ENCODE peak calls at places on chromosomes 3 and 15, in four cellular contexts. O is HepG2, P is K562, F is H1. S is an unnamed sample.
A peak's percentile ranks its signal among the peaks of the same experiment; 100 is the strongest.

GRCh38 chr15:68626283-68626682 is 47.5 kb downstream of the CORO2B start:
- DNase-seq in O (no peak), P (no peak), F (no peak), S (no peak)

GRCh38 chr3:47002490-47003410 is 23.3 kb downstream of the NBEAL2 start:
- DNase-seq in O (no peak), P (peak; percentile 68), F (peak; percentile 91), S (no peak)

GRCh38 chr3:31041161-31041978 is 146.9 kb upstream of the GADL1 start:
- DNase-seq in O (peak; percentile 25), P (no peak), F (no peak), S (peak; percentile 21)

GRCh38 chr3:145383416-145383815 is 777.6 kb downstream of the PLOD2 start:
- DNase-seq in O (no peak), P (no peak), F (no peak), S (no peak)

GRCh38 chr3:136955813-136956212 is 2.0 kb upstream of the IL20RB start:
- DNase-seq in O (peak; percentile 81), P (no peak), F (no peak), S (peak; percentile 74)

GRCh38 chr15:50261979-50262378 is 3.5 kb downstream of the HDC start:
- DNase-seq in O (no peak), P (peak; percentile 25), F (no peak), S (no peak)

GRCh38 chr15:88419830-88420229 is 47.4 kb downstream of the MRPL46 start:
- DNase-seq in O (no peak), P (no peak), F (no peak), S (no peak)

GRCh38 chr15:101037090-101037830 is 118.1 kb downstream of the LRRK1 start:
- DNase-seq in O (no peak), P (no peak), F (peak; percentile 24), S (no peak)

GRCh38 chr3:122305818-122306621 is 19.0 kb upstream of the CSTA start:
- DNase-seq in O (peak; percentile 67), P (no peak), F (no peak), S (no peak)

GRCh38 chr3:14886101-14886500 is 61.3 kb upstream of the NR2C2 start:
- DNase-seq in O (no peak), P (no peak), F (no peak), S (no peak)

GRCh38 chr3:108250626-108251025 is 28.4 kb upstream of the IFT57 start:
- DNase-seq in O (no peak), P (no peak), F (no peak), S (no peak)

GRCh38 chr15:31484369-31484951 is 157.8 kb downstream of the KLF13 start:
- DNase-seq in O (no peak), P (no peak), F (no peak), S (no peak)

GRCh38 chr15:31482122-31482922 is 155.7 kb downstream of the KLF13 start:
- DNase-seq in O (no peak), P (no peak), F (no peak), S (no peak)

GRCh38 chr15:31484986-31485385 is 158.4 kb downstream of the KLF13 start:
- DNase-seq in O (no peak), P (no peak), F (no peak), S (no peak)

GRCh38 chr15:31483924-31484368 is 157.3 kb downstream of the KLF13 start:
- DNase-seq in O (no peak), P (no peak), F (peak; percentile 57), S (no peak)

GRCh38 chr15:31483053-31483923 is 156.7 kb downstream of the KLF13 start:
- DNase-seq in O (no peak), P (no peak), F (peak; percentile 69), S (no peak)
- TF ChIP-seq EZH2 in O (no peak), P (no peak), F (peak; percentile 53), S (peak; percentile 95)

DNA sequence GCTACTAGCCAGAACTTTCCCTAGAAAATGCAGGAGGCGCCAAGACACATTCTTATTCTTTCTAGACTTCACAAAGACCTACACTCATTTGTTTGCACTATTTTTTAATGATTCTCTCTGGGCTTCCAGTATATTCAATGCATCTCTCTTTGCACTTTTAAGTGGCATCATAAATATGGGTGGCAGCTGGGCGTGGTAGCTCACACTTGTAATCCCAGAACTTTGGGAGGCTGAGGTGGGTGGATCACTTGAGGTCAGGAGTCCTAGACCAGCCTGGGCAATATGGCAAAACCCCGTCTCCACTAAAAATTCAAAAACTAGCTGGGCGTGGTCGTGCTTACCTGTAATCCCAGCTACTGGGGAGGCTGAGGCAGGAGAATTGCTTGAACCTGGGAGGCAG is 5.6 kb upstream of the GCNT3 start:
- DNase-seq in O (no peak), P (no peak), F (no peak), S (no peak)
- TF ChIP-seq JUN in O (no peak), P (no peak), F (no peak), S (no peak)

GRCh38 chr3:156014456-156014855 is 105.9 kb upstream of the KCNAB1 start:
- DNase-seq in O (no peak), P (no peak), F (no peak), S (no peak)

GRCh38 chr3:156005698-156006097 is 114.7 kb upstream of the KCNAB1 start:
- DNase-seq in O (peak; percentile 56), P (no peak), F (no peak), S (no peak)

DNA sequence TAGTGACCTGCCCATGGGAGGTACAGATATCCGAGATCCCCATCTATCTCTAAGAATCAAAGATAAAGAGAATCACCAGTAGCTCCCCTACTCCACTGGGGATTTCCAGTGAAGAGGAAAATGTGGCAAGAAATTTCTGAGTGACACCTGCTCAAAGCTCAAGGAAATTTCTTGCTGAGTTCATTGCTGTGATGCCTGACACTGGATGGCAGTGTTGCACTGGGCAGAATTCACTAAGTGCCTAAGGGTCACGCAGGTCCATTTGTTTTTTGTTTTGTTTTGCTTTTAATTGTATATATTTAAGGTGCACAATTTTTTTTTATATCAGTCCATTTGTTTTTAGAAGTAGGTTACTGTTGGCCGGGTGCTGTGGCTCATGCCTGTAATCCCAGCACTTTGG is 109.5 kb upstream of the KCNAB1 start:
- DNase-seq in O (peak; percentile 13), P (peak; percentile 14), F (no peak), S (no peak)
- TF ChIP-seq CTCF in O (peak; percentile 64), P (peak; percentile 67), F (peak; percentile 64), S (no peak)

DNA sequence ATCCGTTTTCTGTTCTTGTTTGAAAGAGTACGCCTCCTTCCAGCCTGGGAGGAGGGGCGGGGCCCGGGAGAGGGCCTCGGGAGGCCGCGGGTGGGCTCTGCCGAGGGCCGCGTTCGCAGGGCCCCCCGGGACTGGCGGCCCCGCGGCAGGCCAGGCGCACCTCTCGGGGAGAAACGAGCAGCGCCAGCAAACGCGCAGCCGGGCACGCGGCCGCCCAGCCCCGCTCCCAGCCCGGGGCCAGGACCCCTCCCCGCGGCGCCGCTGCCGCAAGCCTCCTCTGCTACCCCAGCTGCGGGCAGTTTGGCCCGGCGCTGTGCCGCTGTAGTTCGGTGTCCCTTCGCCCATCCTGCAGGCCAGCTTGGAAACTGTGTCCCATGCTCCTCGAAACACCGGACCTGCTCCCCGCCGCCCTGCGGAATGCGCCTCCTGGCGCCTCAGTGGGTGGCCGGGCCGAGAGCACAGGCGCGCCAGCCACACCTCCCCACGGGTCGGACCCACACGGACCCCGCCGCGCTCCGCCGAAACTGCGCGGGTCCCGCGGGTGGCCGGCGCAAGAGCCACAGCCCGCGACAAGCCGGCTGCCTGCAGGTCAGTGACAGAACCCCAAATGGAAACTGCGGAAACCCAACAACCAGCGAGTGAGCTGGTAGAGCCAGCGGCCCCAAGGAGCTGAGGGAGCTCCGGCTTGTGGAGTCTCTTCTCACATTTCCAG is 2.2 kb downstream of the OCA2 start:
- DNase-seq in O (no peak), P (no peak), F (peak; percentile 64), S (no peak)
- TF ChIP-seq EZH2 in O (no peak), P (no peak), F (peak; percentile 89), S (peak; percentile 79)

DNA sequence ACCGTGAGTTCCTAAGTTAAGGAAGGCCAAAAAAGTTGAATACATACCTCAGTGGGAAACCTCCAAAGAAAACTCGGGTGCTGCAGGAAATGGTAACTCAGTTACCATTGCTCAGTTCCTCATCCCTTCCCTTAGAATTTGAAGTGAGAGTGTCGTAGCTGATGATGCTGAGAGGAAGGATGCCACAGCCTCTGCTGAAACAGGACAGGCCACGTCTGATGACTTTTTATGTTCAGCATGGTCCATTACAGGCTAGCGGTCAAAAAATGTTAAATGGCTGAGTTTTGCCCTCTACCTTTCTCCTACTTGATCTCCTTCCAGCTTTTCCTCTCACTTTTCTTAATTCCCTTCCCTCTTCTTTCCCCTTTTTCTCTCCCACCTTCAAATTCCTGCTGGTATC is 135.5 kb downstream of the GHSR start:
- DNase-seq in O (no peak), P (no peak), F (no peak), S (no peak)
- TF ChIP-seq JUN in O (no peak), P (no peak), F (no peak), S (no peak)

GRCh38 chr3:127366383-127366782 is 78.5 kb upstream of the PRR20G start:
- DNase-seq in O (no peak), P (no peak), F (no peak), S (no peak)
- TF ChIP-seq CTCF in O (peak; percentile 8), P (no peak), F (no peak), S (no peak)

DNA sequence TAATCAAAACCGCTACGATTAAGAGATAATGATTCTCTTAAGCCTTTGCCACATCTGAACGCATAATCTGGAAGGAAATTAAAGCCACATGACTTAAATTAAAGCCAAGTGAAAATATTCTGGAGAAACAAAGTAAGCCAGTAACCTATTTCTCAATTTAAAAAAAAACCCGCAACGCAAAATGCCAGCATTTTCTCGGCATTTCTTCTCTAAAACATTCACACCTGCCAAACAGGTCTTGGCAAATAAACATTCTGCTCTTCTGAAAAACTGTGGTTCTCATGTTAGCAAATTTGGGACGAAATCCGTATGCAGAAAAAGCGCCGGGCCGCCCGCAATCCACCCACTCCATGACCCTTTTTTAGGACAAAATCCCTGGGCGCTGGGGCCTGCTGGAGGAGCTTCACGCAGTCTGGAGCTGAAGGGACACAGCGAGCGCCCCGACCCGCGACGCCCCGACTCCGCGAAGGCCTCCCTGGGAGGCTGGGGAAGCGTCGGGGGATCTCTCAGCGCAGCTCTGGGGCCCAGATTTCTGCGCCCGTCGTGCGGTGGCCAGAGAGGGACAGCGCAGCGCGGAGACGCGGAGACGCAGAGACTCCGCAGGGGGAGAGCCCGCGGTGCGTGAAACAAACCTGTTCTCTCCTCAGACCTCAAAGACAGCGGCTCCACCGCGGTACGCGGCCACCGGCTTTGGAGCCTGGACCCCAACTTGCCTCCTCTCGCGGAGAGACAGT is 471 bp downstream of the NKIRAS1 start:
- DNase-seq in O (no peak), P (peak; percentile 52), F (no peak), S (no peak)
- TF ChIP-seq EZH2 in O (no peak), P (no peak), F (no peak), S (no peak)

GRCh38 chr15:36430721-36431265 is 148.6 kb upstream of the CDIN1 start:
- DNase-seq in O (no peak), P (no peak), F (no peak), S (no peak)
- TF ChIP-seq JUN in O (no peak), P (no peak), F (no peak), S (no peak)